ENCODE peak calls at places on chromosomes 5 and 9, in ten cellular contexts. E is GM20000, F is endodermal cell, C is nephron progenitor cell, G is MM.1S, Y is AG10803, T is endothelial cell, I is uterus, D is IMR-90, O is stomach. S is an unnamed sample.

GRCh38 chr5:1777281-1778137 is 22.1 kb downstream of the MRPL36 start:
- DNase-seq in E (no peak), F (peak), C (no peak), G (no peak), Y (no peak), T (no peak), I (no peak), D (no peak), O (no peak), S (no peak)

GRCh38 chr5:112697301-112697700 is 40.4 kb upstream of the APC start:
- DNase-seq in E (no peak), F (no peak), C (no peak), G (no peak), Y (no peak), T (no peak), I (no peak), D (no peak), O (no peak), S (no peak)

GRCh38 chr5:175677571-175677970 is 19.7 kb downstream of the HRH2 start:
- DNase-seq in E (no peak), F (no peak), C (no peak), G (no peak), Y (no peak), T (no peak), I (no peak), D (no peak), O (no peak), S (no peak)

GRCh38 chr9:134987376-134987775 is 69.7 kb upstream of the FCN1 start:
- DNase-seq in E (no peak), F (no peak), C (no peak), G (no peak), Y (no peak), T (no peak), I (no peak), D (no peak), O (no peak), S (peak)

GRCh38 chr9:95091574-95091970 is 225.9 kb downstream of the FANCC start:
- DNase-seq in E (no peak), F (no peak), C (peak), G (no peak), Y (peak), T (no peak), I (no peak), D (peak), O (no peak), S (no peak)

GRCh38 chr5:125372694-125373621 is 626.5 kb upstream of the ZNF608 start:
- DNase-seq in E (no peak), F (peak), C (no peak), G (no peak), Y (peak), T (peak), I (no peak), D (peak), O (no peak), S (no peak)

GRCh38 chr5:170232786-170233185 is at the start of gene C5orf58:
- DNase-seq in E (no peak), F (peak), C (no peak), G (no peak), Y (no peak), T (no peak), I (no peak), D (no peak), O (no peak), S (no peak)

GRCh38 chr5:51373880-51374523 is 9.2 kb upstream of the ISL1 start:
- DNase-seq in E (no peak), F (no peak), C (no peak), G (no peak), Y (no peak), T (no peak), I (no peak), D (no peak), O (no peak), S (no peak)

GRCh38 chr9:112086627-112087026 is 88.5 kb downstream of the SUSD1 start:
- DNase-seq in E (no peak), F (no peak), C (no peak), G (no peak), Y (peak), T (no peak), I (no peak), D (peak), O (no peak), S (no peak)

GRCh38 chr5:140042551-140043507 is at the start of gene NRG2:
- DNase-seq in E (peak), F (peak), C (peak), G (peak), Y (peak), T (peak), I (peak), D (peak), O (peak), S (peak)

GRCh38 chr9:127754099-127754760 is 19.1 kb upstream of the TOR2A start:
- DNase-seq in E (no peak), F (peak), C (peak), G (no peak), Y (no peak), T (peak), I (no peak), D (no peak), O (no peak), S (no peak)

GRCh38 chr5:6522983-6523382 is 74.3 kb downstream of the UBE2QL1 start:
- DNase-seq in E (no peak), F (no peak), C (no peak), G (no peak), Y (no peak), T (no peak), I (no peak), D (no peak), O (no peak), S (peak)

GRCh38 chr5:123285122-123286011 is 137.8 kb downstream of the CEP120 start:
- DNase-seq in E (no peak), F (peak), C (peak), G (no peak), Y (peak), T (peak), I (peak), D (peak), O (no peak), S (no peak)

GRCh38 chr9:14779566-14780022 is 57.1 kb upstream of the CER1 start:
- DNase-seq in E (no peak), F (no peak), C (no peak), G (no peak), Y (no peak), T (no peak), I (no peak), D (no peak), O (no peak), S (no peak)

GRCh38 chr9:111276723-111277122 is 53.3 kb downstream of the OR2K2 start:
- DNase-seq in E (no peak), F (no peak), C (no peak), G (no peak), Y (no peak), T (no peak), I (no peak), D (no peak), O (no peak), S (no peak)

GRCh38 chr9:5493597-5494511 is 16.5 kb upstream of the PDCD1LG2 start:
- DNase-seq in E (peak), F (no peak), C (no peak), G (peak), Y (peak), T (no peak), I (no peak), D (peak), O (no peak), S (no peak)

GRCh38 chr9:14433841-14434511 is 120.0 kb upstream of the NFIB start:
- DNase-seq in E (no peak), F (no peak), C (no peak), G (no peak), Y (peak), T (no peak), I (peak), D (peak), O (no peak), S (no peak)

GRCh38 chr5:548256-548655 is 24.0 kb upstream of the SLC9A3 start:
- DNase-seq in E (no peak), F (no peak), C (peak), G (no peak), Y (peak), T (no peak), I (no peak), D (peak), O (no peak), S (no peak)

GRCh38 chr5:129696636-129697035 is 51.3 kb upstream of the MINAR2 start:
- DNase-seq in E (no peak), F (no peak), C (no peak), G (no peak), Y (no peak), T (no peak), I (no peak), D (no peak), O (no peak), S (no peak)

GRCh38 chr5:4549351-4549750 is 590.8 kb upstream of the ADAMTS16 start:
- DNase-seq in E (no peak), F (no peak), C (no peak), G (no peak), Y (no peak), T (no peak), I (no peak), D (no peak), O (no peak), S (no peak)

GRCh38 chr5:179795863-179796833 is 2.4 kb downstream of the LTC4S start:
- DNase-seq in E (peak), F (peak), C (peak), G (peak), Y (peak), T (peak), I (peak), D (peak), O (peak), S (peak)

GRCh38 chr5:145362261-145362660 is 472.9 kb downstream of the PRELID2 start:
- DNase-seq in E (no peak), F (no peak), C (no peak), G (no peak), Y (peak), T (no peak), I (no peak), D (peak), O (no peak), S (no peak)

GRCh38 chr5:51156838-51157237 is 226.4 kb upstream of the ISL1 start:
- DNase-seq in E (no peak), F (peak), C (no peak), G (no peak), Y (no peak), T (peak), I (no peak), D (no peak), O (no peak), S (no peak)

GRCh38 chr5:178307266-178308045 is 74.9 kb upstream of the PHYKPL start:
- DNase-seq in E (no peak), F (peak), C (no peak), G (no peak), Y (no peak), T (no peak), I (no peak), D (no peak), O (no peak), S (no peak)

GRCh38 chr5:169280286-169280685 is 20.7 kb downstream of the SLIT3 start:
- DNase-seq in E (no peak), F (no peak), C (no peak), G (no peak), Y (no peak), T (no peak), I (no peak), D (no peak), O (no peak), S (no peak)

GRCh38 chr9:133643978-133644760 is 8.0 kb downstream of the DBH start:
- DNase-seq in E (no peak), F (no peak), C (no peak), G (no peak), Y (no peak), T (no peak), I (no peak), D (no peak), O (no peak), S (no peak)
- TF ChIP-seq CTCF in E (no peak), F (no peak), C (no peak), G (no peak), Y (no peak), T (no peak), I (no peak), D (no peak), O (no peak), S (no peak)

GRCh38 chr9:107043886-107044285 is 180.9 kb downstream of the ZNF462 start:
- DNase-seq in E (no peak), F (peak), C (no peak), G (no peak), Y (peak), T (no peak), I (no peak), D (no peak), O (no peak), S (no peak)
- TF ChIP-seq CTCF in E (no peak), F (no peak), C (no peak), G (no peak), Y (no peak), T (no peak), I (no peak), D (no peak), O (no peak), S (no peak)

GRCh38 chr9:12424243-12424642 is 268.9 kb upstream of the TYRP1 start:
- DNase-seq in E (no peak), F (no peak), C (no peak), G (no peak), Y (no peak), T (no peak), I (no peak), D (no peak), O (no peak), S (no peak)

GRCh38 chr9:12426198-12426864 is 266.9 kb upstream of the TYRP1 start:
- DNase-seq in E (no peak), F (peak), C (no peak), G (no peak), Y (no peak), T (no peak), I (no peak), D (no peak), O (no peak), S (no peak)
- TF ChIP-seq CTCF in E (no peak), F (peak), C (peak), G (no peak), Y (no peak), T (no peak), I (no peak), D (no peak), O (no peak), S (no peak)

GRCh38 chr9:23117621-23118020 is 671.0 kb downstream of the DMRTA1 start:
- DNase-seq in E (no peak), F (no peak), C (no peak), G (no peak), Y (peak), T (no peak), I (no peak), D (peak), O (no peak), S (no peak)

GRCh38 chr9:23120630-23121029 is 674.0 kb downstream of the DMRTA1 start:
- DNase-seq in E (no peak), F (no peak), C (no peak), G (no peak), Y (no peak), T (no peak), I (no peak), D (no peak), O (no peak), S (no peak)

GRCh38 chr9:23123048-23123632 is 676.5 kb downstream of the DMRTA1 start:
- DNase-seq in E (no peak), F (peak), C (peak), G (peak), Y (peak), T (peak), I (no peak), D (peak), O (no peak), S (no peak)
- TF ChIP-seq CTCF in E (peak), F (peak), C (peak), G (peak), Y (peak), T (peak), I (peak), D (peak), O (no peak), S (no peak)

DNA sequence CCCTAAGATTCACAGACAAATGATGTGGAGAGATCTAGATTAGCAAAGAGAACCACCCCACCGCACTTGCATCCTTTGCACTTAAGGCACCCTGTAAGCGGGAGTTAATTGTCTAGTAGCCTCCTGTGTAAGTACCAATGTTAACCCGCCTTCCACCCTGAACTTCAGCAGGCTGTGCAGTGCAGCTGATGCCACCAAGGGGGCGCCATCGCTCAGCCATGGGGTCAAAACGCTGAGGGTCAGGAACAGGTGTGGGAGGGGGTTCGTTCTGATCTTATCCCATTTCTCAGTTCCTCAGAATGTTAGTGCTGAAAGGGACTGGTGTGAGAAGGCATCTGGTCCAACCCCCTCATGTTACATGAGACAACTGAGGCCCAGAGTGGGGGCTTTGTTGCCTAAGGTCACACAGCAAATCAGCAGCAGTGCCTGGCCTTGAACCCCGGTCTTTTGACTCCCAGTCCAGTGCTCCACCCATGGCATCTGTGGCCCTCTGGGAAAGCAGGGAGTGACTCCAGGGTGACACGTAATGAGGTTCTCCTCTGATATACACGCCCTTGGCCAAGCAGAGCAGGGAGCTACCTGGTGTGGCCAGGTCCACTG is 57.3 kb downstream of the CYFIP2 start:
- DNase-seq in E (no peak), F (peak), C (no peak), G (no peak), Y (no peak), T (peak), I (no peak), D (no peak), O (no peak), S (no peak)
- TF ChIP-seq CTCF in E (no peak), F (peak), C (no peak), G (peak), Y (peak), T (peak), I (no peak), D (peak), O (no peak), S (no peak)

DNA sequence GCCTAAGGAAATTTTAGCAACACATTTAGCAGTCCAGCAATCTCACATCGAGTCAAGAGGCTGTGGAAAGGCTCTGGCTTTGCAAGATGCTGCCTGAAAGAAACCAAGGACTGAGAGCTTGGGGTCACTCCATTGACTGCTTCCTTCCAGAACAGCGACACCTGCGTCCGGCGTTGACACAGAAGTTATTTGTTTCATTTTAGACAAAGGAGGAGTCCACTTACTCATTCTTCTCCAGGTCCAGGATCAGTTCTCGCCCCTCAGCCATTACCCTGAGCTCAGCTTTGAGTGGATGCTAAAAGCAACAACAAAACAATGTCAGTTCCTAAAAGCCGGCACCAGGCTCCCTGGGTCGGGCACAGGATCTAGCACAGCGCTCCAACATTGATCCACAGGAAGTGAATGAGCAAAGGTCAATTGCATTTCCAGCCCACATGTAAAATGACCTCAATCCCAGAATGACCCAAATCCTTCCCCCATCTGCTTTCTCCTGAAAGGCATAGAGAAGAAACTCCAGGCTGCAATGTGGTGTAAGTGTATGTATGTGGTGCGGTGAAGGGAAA is 11.3 kb downstream of the ADAM19 start:
- DNase-seq in E (no peak), F (peak), C (no peak), G (no peak), Y (no peak), T (no peak), I (no peak), D (no peak), O (no peak), S (no peak)
- TF ChIP-seq CTCF in E (peak), F (no peak), C (no peak), G (no peak), Y (no peak), T (no peak), I (no peak), D (no peak), O (no peak), S (no peak)

DNA sequence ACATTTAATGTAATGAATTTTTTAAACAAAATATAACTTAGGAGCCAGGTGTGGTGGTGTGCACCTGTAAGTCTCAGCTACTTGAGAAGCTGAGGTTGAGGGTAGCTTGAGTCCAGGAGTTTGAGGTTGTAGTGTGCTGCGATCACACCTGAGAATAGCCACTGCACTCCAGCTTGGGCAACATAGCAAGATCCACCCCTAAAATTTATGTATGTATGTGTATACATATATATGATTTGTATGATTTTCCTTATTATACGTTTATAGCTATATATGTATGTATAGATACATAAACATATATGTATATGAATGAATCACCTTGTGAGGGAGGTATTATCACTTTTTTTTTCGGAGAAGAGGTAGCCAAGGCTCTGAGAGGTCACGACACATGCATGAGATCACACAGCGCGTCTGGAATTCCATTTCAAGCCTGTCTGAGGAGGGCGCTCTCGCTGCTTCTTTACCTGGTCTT is 598 bp upstream of the CCNI2 start:
- DNase-seq in E (no peak), F (peak), C (no peak), G (no peak), Y (no peak), T (no peak), I (no peak), D (no peak), O (peak), S (no peak)
- TF ChIP-seq CTCF in E (no peak), F (peak), C (no peak), G (peak), Y (peak), T (no peak), I (no peak), D (peak), O (no peak), S (no peak)